ENCODE peak calls at places on chromosome 4, in four cellular contexts. Q is PC-9, I is tibial nerve, Z is endodermal cell. O is an unnamed sample.

GRCh38 chr4:158458271-158458895 is 63.3 kb upstream of the RXFP1 start:
- DNase-seq in Q (no peak), I (no peak), Z (no peak), O (no peak)

GRCh38 chr4:164177753-164178152 is 576.2 kb upstream of the SMIM31 start:
- DNase-seq in Q (no peak), I (no peak), Z (no peak), O (no peak)

GRCh38 chr4:130361616-130362015 is 1265.7 kb downstream of the C4orf33 start:
- DNase-seq in Q (no peak), I (no peak), Z (no peak), O (no peak)

GRCh38 chr4:40478215-40478614 is 143.1 kb downstream of the CHRNA9 start:
- DNase-seq in Q (no peak), I (no peak), Z (no peak), O (no peak)

GRCh38 chr4:173466101-173466500 is 63.9 kb downstream of the HAND2 start:
- DNase-seq in Q (no peak), I (no peak), Z (no peak), O (no peak)

GRCh38 chr4:150867148-150867547 is 147.9 kb downstream of the LRBA start:
- DNase-seq in Q (peak; percentile 5), I (peak; percentile 77), Z (no peak), O (no peak)

GRCh38 chr4:1872918-1873269 is 1.7 kb downstream of the NSD2 start:
- DNase-seq in Q (no peak), I (no peak), Z (no peak), O (no peak)

GRCh38 chr4:147596976-147597375 is 20.2 kb upstream of the TMEM184C start:
- DNase-seq in Q (peak; percentile 85), I (no peak), Z (no peak), O (no peak)

GRCh38 chr4:6470502-6471302 is 1.7 kb downstream of the PPP2R2C start:
- DNase-seq in Q (peak; percentile 74), I (peak; percentile 7), Z (peak; percentile 84), O (no peak)

GRCh38 chr4:128378668-128379067 is 91.1 kb upstream of the PGRMC2 start:
- DNase-seq in Q (no peak), I (no peak), Z (no peak), O (no peak)

GRCh38 chr4:166252487-166253402 is 379.7 kb downstream of the TLL1 start:
- DNase-seq in Q (no peak), I (no peak), Z (peak; percentile 60), O (no peak)

GRCh38 chr4:38180456-38180855 is 220.3 kb downstream of the PTTG2 start:
- DNase-seq in Q (peak; percentile 22), I (no peak), Z (peak; percentile 56), O (no peak)

GRCh38 chr4:186607490-186607889 is 52.1 kb upstream of the MTNR1A start:
- DNase-seq in Q (no peak), I (no peak), Z (no peak), O (no peak)

GRCh38 chr4:88033309-88033708 is 25.9 kb downstream of the PKD2 start:
- DNase-seq in Q (peak; percentile 24), I (peak; percentile 58), Z (peak; percentile 64), O (no peak)

GRCh38 chr4:150140774-150141400 is 62.6 kb downstream of the DCLK2 start:
- DNase-seq in Q (no peak), I (no peak), Z (no peak), O (no peak)

GRCh38 chr4:96407651-96408342 is 567.9 kb downstream of the PDHA2 start:
- DNase-seq in Q (no peak), I (no peak), Z (no peak), O (no peak)

GRCh38 chr4:79514637-79515320 is 106.8 kb upstream of the GK2 start:
- DNase-seq in Q (no peak), I (no peak), Z (no peak), O (no peak)

GRCh38 chr4:163166041-163166579 is 580 bp downstream of the NAF1 start:
- DNase-seq in Q (peak; percentile 49), I (peak; percentile 10), Z (peak; percentile 85), O (peak; percentile 49)

GRCh38 chr4:78432896-78433295 is 118.7 kb upstream of the ANXA3 start:
- DNase-seq in Q (no peak), I (no peak), Z (no peak), O (no peak)

GRCh38 chr4:184444953-184445309 is 29.4 kb downstream of the IRF2 start:
- DNase-seq in Q (no peak), I (no peak), Z (no peak), O (no peak)

GRCh38 chr4:72205831-72206230 is 174.0 kb downstream of the NPFFR2 start:
- DNase-seq in Q (peak; percentile 6), I (no peak), Z (no peak), O (no peak)

GRCh38 chr4:2789801-2790582 is 2.9 kb upstream of the SH3BP2 start:
- DNase-seq in Q (no peak), I (no peak), Z (peak; percentile 50), O (no peak)

GRCh38 chr4:23084559-23085248 is 392.0 kb downstream of the GBA3 start:
- DNase-seq in Q (no peak), I (no peak), Z (no peak), O (no peak)

GRCh38 chr4:22670953-22671352 is 21.8 kb upstream of the GBA3 start:
- DNase-seq in Q (no peak), I (no peak), Z (no peak), O (no peak)

GRCh38 chr4:172826866-172827265 is 341.7 kb upstream of the GALNT7 start:
- DNase-seq in Q (no peak), I (no peak), Z (no peak), O (no peak)

GRCh38 chr4:27011401-27011800 is 150.8 kb downstream of the STIM2 start:
- DNase-seq in Q (no peak), I (no peak), Z (no peak), O (no peak)

GRCh38 chr4:168882650-168883233 is 127.3 kb downstream of the CBR4 start:
- DNase-seq in Q (peak; percentile 45), I (no peak), Z (no peak), O (no peak)

GRCh38 chr4:61666248-61666647 is 466.1 kb downstream of the ADGRL3 start:
- DNase-seq in Q (no peak), I (no peak), Z (no peak), O (no peak)

GRCh38 chr4:84965558-84966381 is 720 bp downstream of the WDFY3 start:
- DNase-seq in Q (peak; percentile 32), I (no peak), Z (peak; percentile 86), O (peak; percentile 32)

GRCh38 chr4:89868261-89868660 is 26.4 kb upstream of the MMRN1 start:
- DNase-seq in Q (no peak), I (no peak), Z (no peak), O (no peak)

GRCh38 chr4:176400816-176401461 is 81.2 kb downstream of the SPCS3 start:
- DNase-seq in Q (no peak), I (no peak), Z (no peak), O (no peak)

GRCh38 chr4:122826596-122827257 is at the start of gene FGF2:
- DNase-seq in Q (peak; percentile 8), I (peak; percentile 54), Z (peak; percentile 84), O (peak; percentile 30)

GRCh38 chr4:88185916-88186315 is 27.5 kb upstream of the ABCG2 start:
- DNase-seq in Q (no peak), I (no peak), Z (no peak), O (no peak)

GRCh38 chr4:22427676-22428075 is 88.2 kb downstream of the ADGRA3 start:
- DNase-seq in Q (no peak), I (no peak), Z (no peak), O (peak; percentile 19)

GRCh38 chr4:127210877-127211276 is 421.9 kb upstream of the INTU start:
- DNase-seq in Q (no peak), I (no peak), Z (no peak), O (no peak)

GRCh38 chr4:169940460-169940859 is 85.7 kb downstream of the MFAP3L start:
- DNase-seq in Q (peak; percentile 3), I (no peak), Z (peak; percentile 72), O (no peak)
- TF ChIP-seq CTCF in Q (no peak), I (no peak), Z (peak; percentile 71), O (no peak)

GRCh38 chr4:152535236-152535902 is 523 bp downstream of the FBXW7 start:
- DNase-seq in Q (no peak), I (no peak), Z (no peak), O (no peak)

GRCh38 chr4:152536545-152537182 is 772 bp upstream of the FBXW7 start:
- DNase-seq in Q (no peak), I (peak; percentile 33), Z (no peak), O (no peak)

GRCh38 chr4:152537881-152538280 is 2.0 kb upstream of the FBXW7 start:
- DNase-seq in Q (no peak), I (no peak), Z (no peak), O (no peak)

GRCh38 chr4:152534541-152535231 is 1.2 kb downstream of the FBXW7 start:
- DNase-seq in Q (peak; percentile 11), I (no peak), Z (peak; percentile 73), O (peak; percentile 17)

GRCh38 chr4:152535903-152536544 is at the start of gene FBXW7:
- DNase-seq in Q (peak; percentile 99), I (peak; percentile 97), Z (peak; percentile 100), O (peak; percentile 96)
- H3K4me3 ChIP-seq in Q (peak within 1 kb of the TSS; percentile 94), I (peak within 1 kb of the TSS; percentile 87), Z (peak within 1 kb of the TSS; percentile 95), O (peak within 1 kb of the TSS; percentile 99)

DNA sequence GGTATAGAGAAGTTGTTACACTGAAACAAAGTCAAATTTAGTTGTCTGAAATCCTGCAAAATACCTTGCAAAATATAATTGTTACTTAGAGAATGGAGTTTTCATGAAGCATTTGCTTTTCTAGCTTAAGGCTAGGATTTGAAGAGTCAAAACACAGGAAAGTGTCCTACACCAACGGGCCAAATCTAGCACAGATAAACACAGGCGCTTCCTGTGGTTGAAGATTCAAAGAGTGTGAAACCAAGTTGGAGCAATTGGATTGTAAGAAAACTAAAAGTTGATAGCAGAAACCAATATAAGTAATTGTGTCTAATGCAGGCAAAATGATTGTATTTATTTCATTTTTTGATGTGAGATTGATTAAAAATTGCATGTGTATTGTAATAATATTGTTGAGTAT is 2002.5 kb upstream of the TENM3 start:
- DNase-seq in Q (no peak), I (no peak), Z (no peak), O (no peak)
- H3K27ac ChIP-seq in Q (no peak overlapping the region), I (no peak overlapping the region), Z (no peak overlapping the region), O (no peak overlapping the region)

GRCh38 chr4:15343000-15343399 is 84.8 kb upstream of the C1QTNF7 start:
- DNase-seq in Q (no peak), I (no peak), Z (no peak), O (no peak)
- TF ChIP-seq CTCF in Q (no peak), I (no peak), Z (no peak), O (no peak)

O was measured in gastrocnemius medialis.